ENCODE peak calls at places on chromosome 12, in four cellular contexts. P, K, O and I are unnamed samples.

GRCh38 chr12:175250-175649 is 38.7 kb downstream of the SLC6A12 start:
- DNase-seq in P (no peak), K (no peak), O (no peak), I (no peak)

GRCh38 chr12:108193922-108194321 is 64.8 kb downstream of the WSCD2 start:
- DNase-seq in O (peak; percentile 32), K (no peak), P (no peak), I (peak; percentile 68)

GRCh38 chr12:34297126-34297789 is 275.0 kb downstream of the ALG10 start:
- DNase-seq in P (no peak), O (no peak), K (no peak), I (no peak)

GRCh38 chr12:68824131-68824530 is 16.2 kb downstream of the MDM2 start:
- DNase-seq in P (no peak), K (no peak), O (no peak), I (no peak)

GRCh38 chr12:42588981-42589464 is 523 bp downstream of the PRICKLE1 start:
- DNase-seq in P (no peak), O (peak; percentile 11), K (no peak), I (peak; percentile 32)

GRCh38 chr12:120964298-120964697 is 14.0 kb upstream of the HNF1A start:
- DNase-seq in P (no peak), K (no peak), O (no peak), I (no peak)

GRCh38 chr12:92466391-92467305 is 236.1 kb upstream of the PLEKHG7 start:
- DNase-seq in O (peak; percentile 92), P (peak; percentile 61), K (no peak), I (no peak)

GRCh38 chr12:125509195-125509594 is 444.0 kb downstream of the AACS start:
- DNase-seq in O (no peak), K (no peak), P (no peak), I (no peak)

GRCh38 chr12:112381421-112381897 is 772 bp downstream of the HECTD4 start:
- DNase-seq in O (peak; percentile 68), P (no peak), K (no peak), I (peak; percentile 80)

GRCh38 chr12:69024413-69024812 is 91.4 kb upstream of the CPM start:
- DNase-seq in O (no peak), K (no peak), P (no peak), I (no peak)

GRCh38 chr12:40587970-40588369 is 104.3 kb upstream of the CNTN1 start:
- DNase-seq in K (no peak), O (no peak), P (no peak), I (no peak)

GRCh38 chr12:113359133-113359938 is 949 bp downstream of the PLBD2 start:
- DNase-seq in O (no peak), K (no peak), P (no peak), I (no peak)

GRCh38 chr12:8648598-8649205 is 13.9 kb downstream of the MFAP5 start:
- DNase-seq in O (peak; percentile 63), K (no peak), P (no peak), I (peak; percentile 75)

GRCh38 chr12:109714913-109715244 is 1.3 kb downstream of the FAM222A start:
- DNase-seq in K (no peak), P (no peak), O (no peak), I (no peak)

GRCh38 chr12:109893250-109893995 is 6.7 kb upstream of the TCHP start:
- DNase-seq in K (no peak), O (peak; percentile 50), P (no peak), I (no peak)

DNA sequence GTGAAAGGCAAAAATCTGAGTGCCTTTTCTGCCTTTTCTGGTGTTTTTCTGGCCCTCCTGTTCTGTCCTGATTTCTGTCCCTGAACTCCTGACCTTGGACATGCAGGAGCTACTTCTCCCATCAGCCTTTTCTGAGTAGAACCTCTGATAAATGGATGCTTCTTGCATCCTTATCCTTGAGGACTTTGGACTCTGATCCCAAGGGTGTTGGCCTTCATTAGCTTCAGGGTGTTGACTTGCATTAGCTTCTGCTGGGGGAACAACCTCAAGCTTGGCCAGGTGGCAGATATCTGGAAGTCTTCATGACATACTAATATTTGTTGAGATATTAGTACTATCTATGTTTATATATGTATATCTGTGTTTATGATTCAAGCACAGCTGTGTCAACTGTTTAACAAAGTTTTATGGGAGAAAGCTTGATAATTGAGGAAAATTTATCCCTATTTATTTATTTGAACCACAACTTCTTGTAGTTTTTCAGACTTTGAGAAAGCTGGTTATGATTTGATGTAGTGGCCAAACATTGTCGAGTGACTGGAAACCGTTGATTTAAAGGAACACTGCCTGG is 124.3 kb downstream of the CHST11 start:
- DNase-seq in P (no peak), K (no peak), O (no peak), I (no peak)
- TF ChIP-seq CTCF in P (no peak), K (no peak), O (no peak), I (no peak)

GRCh38 chr12:123441523-123442164 is 5.2 kb upstream of the RILPL2 start:
- DNase-seq in P (no peak), O (no peak), K (no peak), I (peak; percentile 74)

GRCh38 chr12:123433615-123434014 is 2.9 kb downstream of the RILPL2 start:
- DNase-seq in K (no peak), O (no peak), P (no peak), I (no peak)

GRCh38 chr12:123435636-123436016 is 858 bp downstream of the RILPL2 start:
- DNase-seq in P (no peak), K (no peak), O (no peak), I (no peak)

GRCh38 chr12:123431951-123432886 is 4.3 kb downstream of the RILPL2 start:
- DNase-seq in O (peak; percentile 47), P (no peak), K (no peak), I (no peak)

GRCh38 chr12:123436017-123436964 is at the start of gene RILPL2:
- DNase-seq in K (peak; percentile 55), P (peak; percentile 68), O (peak; percentile 83), I (peak; percentile 94)
- TF ChIP-seq CTCF in K (peak; percentile 27), P (no peak), O (peak; percentile 35), I (no peak)

DNA sequence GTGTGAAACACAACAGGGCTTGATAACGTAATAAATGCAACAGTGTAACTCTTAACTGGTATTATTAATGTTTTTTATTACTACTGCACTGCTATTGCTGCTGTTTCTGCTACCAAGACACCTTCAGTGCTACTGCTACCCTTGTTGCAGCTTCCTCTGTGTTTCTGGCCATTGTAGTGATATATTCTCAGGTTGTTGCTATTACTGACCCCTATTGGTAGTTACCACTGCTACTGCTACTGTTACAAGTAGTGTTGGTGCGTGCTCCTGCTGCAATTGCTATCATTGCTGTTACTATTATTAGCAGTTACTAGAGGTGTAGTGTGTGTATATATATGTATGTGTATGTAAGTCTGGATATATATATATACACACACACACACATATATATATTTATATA is 87.2 kb upstream of the PTPRB start:
- DNase-seq in K (no peak), O (peak; percentile 19), P (no peak), I (no peak)
- TF ChIP-seq CTCF in K (no peak), O (peak; percentile 66), P (no peak), I (no peak)

DNA sequence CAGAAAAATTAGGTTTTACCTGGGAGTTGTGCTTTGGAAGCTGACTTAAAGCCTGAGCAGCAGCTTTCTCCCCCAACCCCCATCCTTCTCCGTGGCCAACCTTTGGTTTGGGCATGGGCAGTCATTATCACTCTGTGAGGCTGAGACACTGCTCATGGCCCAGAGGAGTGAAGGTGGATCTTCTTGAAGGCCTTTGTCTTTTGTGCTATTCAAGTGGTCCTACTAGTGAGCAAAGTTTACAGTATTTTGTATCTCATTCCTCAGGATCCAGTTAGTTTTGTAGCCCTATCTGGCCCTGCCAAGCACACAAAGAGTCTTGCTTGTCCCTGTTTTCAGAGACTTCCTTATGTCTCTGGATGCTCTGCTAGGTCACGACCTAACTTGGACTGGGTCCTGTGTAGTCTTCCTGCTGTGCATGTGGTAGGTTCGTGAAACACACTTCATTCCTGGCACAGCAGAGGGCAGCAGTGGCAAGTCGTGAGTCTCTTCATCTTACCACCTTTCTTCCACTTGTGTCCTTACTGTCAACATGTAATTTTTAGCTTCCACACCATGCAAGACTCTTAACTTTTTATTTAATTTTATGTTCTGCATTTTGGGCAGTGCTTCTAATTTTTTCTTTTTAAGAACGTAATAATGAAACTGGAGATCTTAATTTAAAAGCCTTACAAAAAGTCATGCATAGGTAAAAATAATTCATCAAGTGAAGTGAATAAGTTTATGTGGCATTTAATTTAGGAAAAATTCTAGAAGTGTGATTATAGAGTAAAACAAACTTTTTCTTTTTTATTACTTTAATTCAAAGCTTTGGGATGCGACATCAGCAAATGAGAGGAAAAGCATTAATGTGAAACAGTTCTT is 53.7 kb downstream of the APAF1 start:
- DNase-seq in K (no peak), P (peak; percentile 7), O (peak; percentile 68), I (peak; percentile 48)
- TF ChIP-seq CTCF in K (peak; percentile 43), P (no peak), O (peak; percentile 83), I (peak; percentile 11)

GRCh38 chr12:49609875-49610154 is 4.4 kb upstream of the FAM186B start:
- DNase-seq in O (peak; percentile 18), P (no peak), K (no peak), I (no peak)
- TF ChIP-seq CTCF in O (peak; percentile 62), P (no peak), K (no peak), I (no peak)

GRCh38 chr12:52924764-52925716 is 20.2 kb upstream of the KRT8 start:
- DNase-seq in P (no peak), K (no peak), O (no peak), I (no peak)
- TF ChIP-seq CTCF in P (no peak), K (no peak), O (no peak), I (no peak)

DNA sequence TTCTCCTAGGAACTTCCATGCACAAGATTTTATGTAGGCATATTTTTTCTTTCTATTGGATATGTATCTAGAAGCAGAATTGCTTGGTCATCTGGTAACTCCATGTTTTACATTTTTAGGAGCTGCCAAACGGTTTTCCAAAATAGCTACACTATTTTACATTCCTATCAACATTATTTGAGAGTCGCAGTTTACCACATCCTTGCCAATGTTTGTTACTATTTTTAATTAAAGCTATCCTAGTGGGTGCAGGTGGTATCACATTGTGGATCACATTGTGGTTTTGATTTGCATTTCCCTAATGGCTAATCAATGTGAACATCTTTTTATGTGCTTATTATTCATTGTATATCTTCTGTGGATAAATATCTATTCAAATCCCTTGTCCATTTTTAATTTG is 48.8 kb downstream of the RERG start:
- DNase-seq in P (no peak), K (no peak), O (no peak), I (no peak)
- TF ChIP-seq CTCF in P (no peak), K (peak; percentile 21), O (no peak), I (no peak)